ENCODE peak calls at places on chromosomes 16 and 17, in four cellular contexts. R is WTC11, Y is K562, J is HepG2. G is an unnamed sample.

GRCh38 chr17:7929158-7930029 is at the start of gene KCNAB3:
- DNase-seq in R (peak; percentile 87), Y (no peak), J (no peak), G (peak; percentile 92)

GRCh38 chr16:3804426-3805016 is 76.0 kb downstream of the CREBBP start:
- DNase-seq in R (no peak), Y (no peak), J (no peak), G (no peak)

GRCh38 chr17:59347975-59348391 is 16.5 kb downstream of the YPEL2 start:
- DNase-seq in R (no peak), Y (no peak), J (no peak), G (no peak)

GRCh38 chr17:77435272-77436057 is 294.7 kb downstream of the SEC14L1 start:
- DNase-seq in R (no peak), Y (no peak), J (no peak), G (no peak)

GRCh38 chr16:69724414-69724873 is 1.9 kb downstream of the NQO1 start:
- DNase-seq in R (no peak), Y (no peak), J (no peak), G (no peak)

GRCh38 chr16:58024673-58025350 is 742 bp upstream of the MMP15 start:
- DNase-seq in R (peak; percentile 65), Y (peak; percentile 75), J (peak; percentile 92), G (peak; percentile 49)

GRCh38 chr17:27471321-27472269 is 15.3 kb downstream of the KSR1 start:
- DNase-seq in R (no peak), Y (no peak), J (no peak), G (no peak)

GRCh38 chr16:12470311-12471229 is 333.1 kb downstream of the CPPED1 start:
- DNase-seq in R (no peak), Y (no peak), J (no peak), G (no peak)

GRCh38 chr17:17780941-17781590 is 55.7 kb downstream of the SREBF1 start:
- DNase-seq in R (peak; percentile 71), Y (no peak), J (no peak), G (peak; percentile 54)

GRCh38 chr16:5938607-5939006 is 841.0 kb upstream of the EEF2KMT start:
- DNase-seq in R (no peak), Y (no peak), J (no peak), G (no peak)

GRCh38 chr16:79485020-79485419 is 115.5 kb downstream of the MAF start:
- DNase-seq in R (no peak), Y (no peak), J (no peak), G (no peak)

GRCh38 chr16:57462978-57463362 is 491 bp downstream of the POLR2C start:
- DNase-seq in R (no peak), Y (no peak), J (no peak), G (peak; percentile 55)

GRCh38 chr16:20485408-20485807 is 34.1 kb downstream of the ACSM2A start:
- DNase-seq in R (no peak), Y (no peak), J (no peak), G (no peak)

GRCh38 chr17:31754239-31754945 is 104.7 kb downstream of the COPRS start:
- DNase-seq in R (no peak), Y (no peak), J (peak; percentile 48), G (no peak)

GRCh38 chr17:27770877-27771276 is 29.5 kb downstream of the NOS2 start:
- DNase-seq in R (no peak), Y (no peak), J (no peak), G (no peak)

GRCh38 chr17:6547336-6547735 is 9.0 kb downstream of the PITPNM3 start:
- DNase-seq in R (no peak), Y (no peak), J (no peak), G (no peak)

GRCh38 chr17:81096741-81097133 is 61.8 kb downstream of the BAIAP2 start:
- DNase-seq in R (no peak), Y (no peak), J (no peak), G (no peak)

GRCh38 chr16:87085441-87085840 is 231.8 kb downstream of the C16orf95 start:
- DNase-seq in R (no peak), Y (no peak), J (no peak), G (no peak)

GRCh38 chr16:73214825-73215481 is 167.0 kb upstream of the ZFHX3 start:
- DNase-seq in R (no peak), Y (no peak), J (no peak), G (no peak)

GRCh38 chr17:66737524-66737923 is 97.4 kb upstream of the CACNG5 start:
- DNase-seq in R (peak; percentile 54), Y (no peak), J (no peak), G (no peak)

GRCh38 chr17:48641541-48642058 is 15.4 kb upstream of the HOXB9 start:
- DNase-seq in R (peak; percentile 61), Y (no peak), J (no peak), G (no peak)

GRCh38 chr17:50037321-50038107 is 18.4 kb upstream of the ITGA3 start:
- DNase-seq in R (no peak), Y (no peak), J (no peak), G (peak; percentile 55)

GRCh38 chr17:281365-281999 is 71.1 kb downstream of the RPH3AL start:
- DNase-seq in R (no peak), Y (no peak), J (no peak), G (no peak)

GRCh38 chr16:57341441-57342303 is 16.9 kb upstream of the CCL22 start:
- DNase-seq in R (no peak), Y (no peak), J (no peak), G (peak; percentile 57)

GRCh38 chr17:66461343-66461995 is 159.1 kb downstream of the PRKCA start:
- DNase-seq in R (no peak), Y (no peak), J (no peak), G (no peak)

GRCh38 chr17:69103557-69104233 is 38.0 kb downstream of the ABCA6 start:
- DNase-seq in R (no peak), Y (peak; percentile 73), J (peak; percentile 47), G (no peak)

GRCh38 chr16:29738514-29738913 is 7.3 kb downstream of the C16orf54 start:
- DNase-seq in R (no peak), Y (no peak), J (no peak), G (no peak)

GRCh38 chr16:71474864-71475263 is 12.8 kb upstream of the ZNF23 start:
- DNase-seq in R (no peak), Y (no peak), J (no peak), G (no peak)

GRCh38 chr16:19844945-19845641 is 39.6 kb downstream of the GPRC5B start:
- DNase-seq in R (no peak), Y (no peak), J (no peak), G (no peak)

GRCh38 chr16:53991181-53992056 is 287.5 kb downstream of the FTO start:
- DNase-seq in R (no peak), Y (no peak), J (peak; percentile 70), G (no peak)
- TF ChIP-seq FOXJ3 in R (no peak), Y (no peak), J (no peak), G (no peak)

GRCh38 chr17:12624221-12624620 is 41.5 kb upstream of the MYOCD start:
- DNase-seq in R (no peak), Y (no peak), J (no peak), G (no peak)

GRCh38 chr17:12625092-12625491 is 40.6 kb upstream of the MYOCD start:
- DNase-seq in R (no peak), Y (no peak), J (no peak), G (no peak)

GRCh38 chr17:12627177-12627629 is 38.5 kb upstream of the MYOCD start:
- DNase-seq in R (no peak), Y (no peak), J (peak; percentile 57), G (no peak)

GRCh38 chr17:12631076-12631475 is 34.6 kb upstream of the MYOCD start:
- DNase-seq in R (no peak), Y (no peak), J (no peak), G (no peak)

DNA sequence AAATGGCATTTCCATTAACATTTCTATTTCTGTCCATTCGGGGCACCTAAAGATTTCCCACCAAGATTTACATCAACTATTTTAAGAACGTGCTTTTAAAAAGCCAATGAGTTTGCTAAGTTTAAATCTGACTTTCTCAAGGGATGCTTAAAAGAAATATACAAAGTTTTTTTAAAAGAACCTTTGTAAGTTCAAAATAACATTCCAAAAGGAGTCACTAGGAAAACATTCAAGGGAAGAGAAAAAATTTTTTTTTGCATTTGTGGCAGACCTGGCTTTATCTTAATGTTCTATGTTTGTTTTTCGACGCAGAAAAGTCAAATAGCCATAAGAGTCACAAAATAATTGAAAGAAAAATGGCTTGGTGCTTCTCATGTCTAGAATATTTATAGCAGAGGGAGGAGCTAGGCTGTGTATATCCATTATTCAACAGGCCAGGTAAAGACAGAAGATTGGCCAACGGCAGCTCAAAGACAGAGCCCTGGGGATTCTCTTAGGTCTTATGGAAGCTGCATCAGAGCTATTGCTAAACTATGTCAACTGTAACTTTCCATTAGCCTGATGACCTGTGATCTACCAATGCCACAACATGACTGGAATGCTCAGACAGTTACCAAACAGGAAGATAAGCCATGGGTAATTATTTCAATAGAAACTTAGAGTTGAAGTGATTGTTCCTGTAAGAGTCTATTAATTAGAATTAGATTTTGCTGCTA is 37.8 kb upstream of the MYOCD start:
- DNase-seq in R (no peak), Y (no peak), J (peak; percentile 61), G (no peak)
- TF ChIP-seq FOXJ3 in R (no peak), Y (no peak), J (no peak), G (no peak)

GRCh38 chr16:83137326-83137770 is 510.6 kb downstream of the CDH13 start:
- DNase-seq in R (no peak), Y (no peak), J (peak; percentile 64), G (no peak)
- TF ChIP-seq FOXJ3 in R (no peak), Y (no peak), J (no peak), G (no peak)

GRCh38 chr16:89536371-89536770 is 24.1 kb upstream of the RPL13 start:
- DNase-seq in R (no peak), Y (no peak), J (no peak), G (no peak)

GRCh38 chr16:89536886-89537548 is 23.5 kb upstream of the RPL13 start:
- DNase-seq in R (no peak), Y (no peak), J (no peak), G (no peak)

GRCh38 chr16:89540557-89540956 is 19.9 kb upstream of the RPL13 start:
- DNase-seq in R (no peak), Y (no peak), J (no peak), G (no peak)

GRCh38 chr16:89537549-89537925 is 22.9 kb upstream of the RPL13 start:
- DNase-seq in R (no peak), Y (no peak), J (no peak), G (no peak)

DNA sequence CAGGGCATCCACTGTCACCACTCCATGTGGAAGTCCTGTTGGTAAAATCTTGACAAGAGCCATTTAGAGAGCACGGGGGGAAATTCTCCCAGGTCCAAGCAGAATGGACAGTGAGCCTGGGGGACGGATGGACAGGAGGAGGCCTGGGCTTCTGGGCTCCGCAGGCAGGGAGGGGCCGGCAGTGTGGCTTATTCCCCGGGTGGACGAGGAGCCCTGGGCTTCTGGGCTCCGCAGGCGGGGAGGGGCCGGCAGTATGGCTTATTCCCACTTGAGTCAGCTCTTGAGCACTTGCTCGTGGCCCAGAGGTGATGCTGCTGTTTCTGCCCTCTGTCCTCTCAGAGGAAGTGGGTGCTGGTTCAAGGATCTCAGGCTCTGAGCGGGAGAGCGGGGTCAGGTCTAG is 22.2 kb upstream of the RPL13 start:
- DNase-seq in R (no peak), Y (no peak), J (no peak), G (no peak)
- TF ChIP-seq FOXJ3 in R (no peak), Y (no peak), J (no peak), G (no peak)

GRCh38 chr17:3887811-3888210 is 5.0 kb downstream of the CAMKK1 start:
- DNase-seq in R (no peak), Y (peak; percentile 36), J (no peak), G (no peak)

GRCh38 chr17:3887394-3887793 is 5.5 kb downstream of the CAMKK1 start:
- DNase-seq in R (no peak), Y (no peak), J (no peak), G (no peak)

GRCh38 chr17:3889613-3890012 is 3.2 kb downstream of the CAMKK1 start:
- DNase-seq in R (no peak), Y (no peak), J (no peak), G (no peak)

GRCh38 chr17:3890082-3890892 is 2.6 kb downstream of the CAMKK1 start:
- DNase-seq in R (no peak), Y (peak; percentile 30), J (no peak), G (peak; percentile 83)

GRCh38 chr17:3888343-3889171 is 4.3 kb downstream of the CAMKK1 start:
- DNase-seq in R (peak; percentile 57), Y (peak; percentile 82), J (no peak), G (no peak)
- TF ChIP-seq FOXJ3 in R (no peak), Y (no peak), J (no peak), G (no peak)